ENCODE peak calls at places on chromosomes 1 and 21, in four cellular contexts. One of them, this sample, is unnamed.

GRCh38 chr1:56484695-56485094 is 94.7 kb downstream of the PLPP3 start:
- DNase-seq in epithelial cell of esophagus: no peak
- DNase-seq in DND-41: no peak
- DNase-seq in colonic mucosa: no peak
- DNase-seq in this sample: no peak

GRCh38 chr1:63774617-63775417 is 1.0 kb downstream of the ROR1 start:
- DNase-seq in epithelial cell of esophagus: peak; percentile 33
- DNase-seq in DND-41: no peak
- DNase-seq in colonic mucosa: peak; percentile 65
- DNase-seq in this sample: no peak

GRCh38 chr1:57485643-57486042 is 61.8 kb upstream of the DAB1 start:
- DNase-seq in epithelial cell of esophagus: peak; percentile 59
- DNase-seq in DND-41: no peak
- DNase-seq in colonic mucosa: no peak
- DNase-seq in this sample: no peak

GRCh38 chr21:34022557-34023335 is 50.6 kb upstream of the MRPS6 start:
- DNase-seq in epithelial cell of esophagus: no peak
- DNase-seq in DND-41: peak; percentile 69
- DNase-seq in colonic mucosa: no peak
- DNase-seq in this sample: no peak

GRCh38 chr1:114033219-114033706 is 54.0 kb downstream of the OLFML3 start:
- DNase-seq in epithelial cell of esophagus: peak; percentile 24
- DNase-seq in DND-41: no peak
- DNase-seq in colonic mucosa: no peak
- DNase-seq in this sample: no peak

GRCh38 chr1:62962014-62962793 is 178.3 kb downstream of the ATG4C start:
- DNase-seq in epithelial cell of esophagus: no peak
- DNase-seq in DND-41: no peak
- DNase-seq in colonic mucosa: no peak
- DNase-seq in this sample: no peak

GRCh38 chr1:230778916-230779590 is 31.9 kb downstream of the CAPN9 start:
- DNase-seq in epithelial cell of esophagus: peak; percentile 30
- DNase-seq in DND-41: no peak
- DNase-seq in colonic mucosa: no peak
- DNase-seq in this sample: no peak

GRCh38 chr1:205668951-205669340 is 11.4 kb downstream of the SLC45A3 start:
- DNase-seq in epithelial cell of esophagus: no peak
- DNase-seq in DND-41: no peak
- DNase-seq in colonic mucosa: peak; percentile 38
- DNase-seq in this sample: no peak

GRCh38 chr1:192810253-192810880 is 1.5 kb downstream of the RGS2 start:
- DNase-seq in epithelial cell of esophagus: peak; percentile 21
- DNase-seq in DND-41: no peak
- DNase-seq in colonic mucosa: peak; percentile 29
- DNase-seq in this sample: no peak

GRCh38 chr1:208450958-208451357 is 206.8 kb upstream of the PLXNA2 start:
- DNase-seq in epithelial cell of esophagus: no peak
- DNase-seq in DND-41: no peak
- DNase-seq in colonic mucosa: no peak
- DNase-seq in this sample: no peak

GRCh38 chr1:166947398-166948043 is 27.8 kb downstream of the ILDR2 start:
- DNase-seq in epithelial cell of esophagus: peak; percentile 20
- DNase-seq in DND-41: no peak
- DNase-seq in colonic mucosa: no peak
- DNase-seq in this sample: no peak

GRCh38 chr1:59997479-59997878 is 70.9 kb upstream of the CYP2J2 start:
- DNase-seq in epithelial cell of esophagus: peak; percentile 19
- DNase-seq in DND-41: no peak
- DNase-seq in colonic mucosa: no peak
- DNase-seq in this sample: no peak

GRCh38 chr1:226185153-226186036 is 1.1 kb downstream of the ACBD3 start:
- DNase-seq in epithelial cell of esophagus: peak; percentile 22
- DNase-seq in DND-41: no peak
- DNase-seq in colonic mucosa: no peak
- DNase-seq in this sample: no peak

GRCh38 chr1:110604586-110605148 is 1.5 kb downstream of the KCNA2 start:
- DNase-seq in epithelial cell of esophagus: no peak
- DNase-seq in DND-41: no peak
- DNase-seq in colonic mucosa: no peak
- DNase-seq in this sample: no peak

GRCh38 chr1:74502432-74502831 is 10.0 kb downstream of the LRRC53 start:
- DNase-seq in epithelial cell of esophagus: peak; percentile 69
- DNase-seq in DND-41: peak; percentile 35
- DNase-seq in colonic mucosa: no peak
- DNase-seq in this sample: no peak

GRCh38 chr1:12255918-12256317 is 26.1 kb downstream of the VPS13D start:
- DNase-seq in epithelial cell of esophagus: no peak
- DNase-seq in DND-41: no peak
- DNase-seq in colonic mucosa: no peak
- DNase-seq in this sample: no peak
- H3K4me3 ChIP-seq in epithelial cell of esophagus: no peak overlapping the region
- H3K4me3 ChIP-seq in DND-41: no peak overlapping the region
- H3K4me3 ChIP-seq in colonic mucosa: no peak overlapping the region
- H3K4me3 ChIP-seq in this sample: no peak overlapping the region

GRCh38 chr1:2212542-2213491 is 15.3 kb upstream of the SKI start:
- DNase-seq in epithelial cell of esophagus: peak; percentile 74
- DNase-seq in DND-41: peak; percentile 50
- DNase-seq in colonic mucosa: peak; percentile 85
- DNase-seq in this sample: peak; percentile 76
- H3K4me3 ChIP-seq in epithelial cell of esophagus: no peak overlapping the region
- H3K4me3 ChIP-seq in DND-41: no peak overlapping the region
- H3K4me3 ChIP-seq in colonic mucosa: peak overlapping the region; percentile 14
- H3K4me3 ChIP-seq in this sample: no peak overlapping the region

GRCh38 chr1:79235221-79236002 is 228.9 kb upstream of the ADGRL4 start:
- DNase-seq in epithelial cell of esophagus: no peak
- DNase-seq in DND-41: no peak
- DNase-seq in colonic mucosa: no peak
- DNase-seq in this sample: no peak
- H3K4me3 ChIP-seq in epithelial cell of esophagus: no peak overlapping the region
- H3K4me3 ChIP-seq in DND-41: no peak overlapping the region
- H3K4me3 ChIP-seq in colonic mucosa: no peak overlapping the region
- H3K4me3 ChIP-seq in this sample: no peak overlapping the region

GRCh38 chr21:31543191-31543590 is 116.3 kb upstream of the SOD1 start:
- DNase-seq in epithelial cell of esophagus: peak; percentile 25
- DNase-seq in DND-41: no peak
- DNase-seq in colonic mucosa: no peak
- DNase-seq in this sample: no peak
- H3K4me3 ChIP-seq in epithelial cell of esophagus: no peak overlapping the region
- H3K4me3 ChIP-seq in DND-41: no peak overlapping the region
- H3K4me3 ChIP-seq in colonic mucosa: no peak overlapping the region
- H3K4me3 ChIP-seq in this sample: no peak overlapping the region

GRCh38 chr1:236066054-236066453 is 1.2 kb upstream of the NID1 start:
- DNase-seq in epithelial cell of esophagus: no peak
- DNase-seq in DND-41: no peak
- DNase-seq in colonic mucosa: no peak
- DNase-seq in this sample: no peak
- H3K4me3 ChIP-seq in epithelial cell of esophagus: no peak overlapping the region
- H3K4me3 ChIP-seq in DND-41: no peak overlapping the region
- H3K4me3 ChIP-seq in colonic mucosa: peak overlapping the region; percentile 51
- H3K4me3 ChIP-seq in this sample: no peak overlapping the region

GRCh38 chr21:38912789-38913119 is 107.0 kb downstream of the ETS2 start:
- DNase-seq in epithelial cell of esophagus: no peak
- DNase-seq in DND-41: no peak
- DNase-seq in colonic mucosa: peak; percentile 27
- DNase-seq in this sample: no peak
- H3K4me3 ChIP-seq in epithelial cell of esophagus: no peak overlapping the region
- H3K4me3 ChIP-seq in DND-41: no peak overlapping the region
- H3K4me3 ChIP-seq in colonic mucosa: no peak overlapping the region
- H3K4me3 ChIP-seq in this sample: no peak overlapping the region

DNA sequence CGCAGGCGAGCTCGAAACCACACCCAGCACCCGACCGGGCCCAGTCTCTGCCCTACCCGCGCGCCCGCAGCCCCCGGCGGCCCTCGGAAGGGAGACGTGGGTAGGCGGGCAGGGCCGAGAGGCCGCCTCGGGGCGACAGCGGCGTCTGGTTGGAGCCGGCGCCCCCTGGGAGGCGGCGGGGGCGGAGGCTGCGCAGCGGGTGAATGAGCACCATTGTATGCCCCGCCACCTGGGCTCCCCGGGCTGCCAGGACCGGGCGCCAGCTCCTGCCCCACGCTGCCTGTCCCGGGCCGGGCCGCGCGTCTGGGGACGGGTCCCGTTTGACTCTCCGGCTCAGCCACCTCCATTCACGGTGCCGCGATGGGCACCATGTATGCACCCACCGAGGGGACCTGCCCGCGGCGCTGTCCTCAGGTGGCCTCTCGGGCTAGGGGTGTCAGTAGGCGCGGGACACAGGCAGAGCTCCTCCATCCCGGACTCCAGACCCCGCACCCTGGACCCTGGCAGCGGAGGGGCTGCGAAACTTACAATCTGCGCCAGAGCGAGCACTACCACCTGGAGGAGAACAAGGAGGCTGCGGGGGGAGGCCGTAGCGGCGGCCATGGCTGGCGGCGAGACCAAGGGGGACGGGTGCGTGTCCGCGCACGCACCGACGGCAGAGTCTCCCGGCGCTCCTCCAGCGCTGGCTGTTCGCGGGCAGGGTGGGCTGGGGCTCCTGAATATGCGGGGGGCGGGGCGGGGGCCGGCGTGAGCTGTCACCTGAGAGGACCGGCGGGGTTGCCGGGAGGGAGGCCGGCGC is at the start of gene COL9A2:
- DNase-seq in epithelial cell of esophagus: peak; percentile 18
- DNase-seq in DND-41: peak; percentile 35
- DNase-seq in colonic mucosa: no peak
- DNase-seq in this sample: peak; percentile 58
- H3K4me3 ChIP-seq in epithelial cell of esophagus: peak within 1 kb of the TSS; percentile 13
- H3K4me3 ChIP-seq in DND-41: no peak within 1 kb of the TSS
- H3K4me3 ChIP-seq in colonic mucosa: peak within 1 kb of the TSS; percentile 43
- H3K4me3 ChIP-seq in this sample: peak within 1 kb of the TSS; percentile 69

DNA sequence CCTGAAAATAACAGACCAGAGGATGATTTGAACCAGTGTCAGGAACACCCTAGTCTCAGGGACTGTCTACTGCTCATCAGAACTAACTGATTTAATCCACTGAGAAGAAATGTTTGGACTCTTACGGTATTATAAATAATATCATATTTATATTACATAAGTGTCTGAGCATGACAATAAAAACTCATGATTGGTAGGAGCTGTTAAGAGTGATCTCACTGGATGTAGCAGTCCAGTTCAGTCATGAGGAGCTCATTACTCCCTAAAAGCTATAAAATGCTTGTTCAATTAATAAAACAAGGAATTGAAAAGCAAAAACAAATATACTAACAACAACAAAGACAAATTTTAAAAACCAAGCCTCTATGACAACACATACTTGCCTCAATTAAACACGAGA is 68.8 kb upstream of the BCL9 start:
- DNase-seq in epithelial cell of esophagus: no peak
- DNase-seq in DND-41: no peak
- DNase-seq in colonic mucosa: no peak
- DNase-seq in this sample: no peak
- H3K4me3 ChIP-seq in epithelial cell of esophagus: no peak overlapping the region
- H3K4me3 ChIP-seq in DND-41: no peak overlapping the region
- H3K4me3 ChIP-seq in colonic mucosa: no peak overlapping the region
- H3K4me3 ChIP-seq in this sample: no peak overlapping the region